ENCODE peak calls at places on chromosomes 1 and 21, in eight cellular contexts. S, I, K, Y, V, U, H and P are unnamed samples.
A peak's percentile ranks its signal among the peaks of the same experiment; 100 is the strongest.

GRCh38 chr1:68745006-68745405 is 248.1 kb upstream of the DEPDC1 start:
- DNase-seq in S (no peak), I (no peak), K (no peak), Y (no peak), V (no peak), U (no peak), H (no peak), P (no peak)

GRCh38 chr1:39376656-39377055 is 114.8 kb upstream of the BMP8A start:
- DNase-seq in S (no peak), I (no peak), K (no peak), Y (no peak), V (no peak), U (no peak), H (no peak), P (no peak)

GRCh38 chr1:185488673-185489311 is 171.7 kb upstream of the IVNS1ABP start:
- DNase-seq in S (peak; percentile 6), I (no peak), K (no peak), Y (no peak), V (no peak), U (no peak), H (no peak), P (peak; percentile 67)

GRCh38 chr1:216247937-216248336 is 175.3 kb downstream of the USH2A start:
- DNase-seq in S (no peak), I (no peak), K (no peak), Y (no peak), V (peak; percentile 36), U (no peak), H (no peak), P (no peak)

GRCh38 chr1:101175886-101176285 is 60.9 kb upstream of the S1PR1 start:
- DNase-seq in S (no peak), I (no peak), K (no peak), Y (no peak), V (peak; percentile 48), U (no peak), H (no peak), P (no peak)

GRCh38 chr1:214164157-214164556 is 116.8 kb upstream of the SMYD2 start:
- DNase-seq in S (no peak), I (no peak), K (no peak), Y (no peak), V (no peak), U (no peak), H (no peak), P (no peak)

GRCh38 chr1:83779565-83779964 is 219.4 kb downstream of the TTLL7 start:
- DNase-seq in S (no peak), I (no peak), K (no peak), Y (no peak), V (no peak), U (no peak), H (no peak), P (no peak)

GRCh38 chr1:160046494-160047115 is 14.8 kb upstream of the PIGM start:
- DNase-seq in S (peak; percentile 84), I (peak; percentile 73), K (no peak), Y (peak; percentile 80), V (peak; percentile 58), U (peak; percentile 62), H (peak; percentile 80), P (peak; percentile 48)

GRCh38 chr1:172135923-172136610 is 284.4 kb upstream of the C1orf105 start:
- DNase-seq in S (no peak), I (no peak), K (no peak), Y (no peak), V (peak; percentile 69), U (no peak), H (no peak), P (no peak)

GRCh38 chr1:233140519-233140918 is 155.0 kb downstream of the PCNX2 start:
- DNase-seq in S (no peak), I (no peak), K (no peak), Y (no peak), V (no peak), U (no peak), H (no peak), P (no peak)
- TF ChIP-seq EZH2phosphoT487 in S (no peak), I (no peak), K (no peak), Y (no peak), V (no peak), U (no peak), H (no peak), P (no peak)

GRCh38 chr21:43827015-43827611 is 37.7 kb downstream of the RRP1 start:
- DNase-seq in S (no peak), I (no peak), K (peak; percentile 27), Y (no peak), V (peak; percentile 80), U (no peak), H (no peak), P (peak; percentile 8)

GRCh38 chr21:43826623-43826974 is 37.2 kb downstream of the RRP1 start:
- DNase-seq in S (no peak), I (no peak), K (no peak), Y (no peak), V (no peak), U (no peak), H (peak; percentile 14), P (peak; percentile 8)

GRCh38 chr21:43825610-43825935 is 36.2 kb downstream of the RRP1 start:
- DNase-seq in S (no peak), I (no peak), K (no peak), Y (no peak), V (no peak), U (no peak), H (peak; percentile 22), P (no peak)

GRCh38 chr21:43824883-43825609 is 35.7 kb downstream of the RRP1 start:
- DNase-seq in S (no peak), I (no peak), K (no peak), Y (no peak), V (no peak), U (no peak), H (peak; percentile 12), P (no peak)

GRCh38 chr21:43825936-43826622 is 36.7 kb downstream of the RRP1 start:
- DNase-seq in S (peak; percentile 79), I (no peak), K (no peak), Y (peak; percentile 43), V (peak; percentile 43), U (no peak), H (peak; percentile 49), P (no peak)
- TF ChIP-seq CTCF in S (no peak), I (no peak), K (peak; percentile 25), Y (peak; percentile 21), V (peak; percentile 45), U (no peak), H (peak; percentile 34), P (no peak)

DNA sequence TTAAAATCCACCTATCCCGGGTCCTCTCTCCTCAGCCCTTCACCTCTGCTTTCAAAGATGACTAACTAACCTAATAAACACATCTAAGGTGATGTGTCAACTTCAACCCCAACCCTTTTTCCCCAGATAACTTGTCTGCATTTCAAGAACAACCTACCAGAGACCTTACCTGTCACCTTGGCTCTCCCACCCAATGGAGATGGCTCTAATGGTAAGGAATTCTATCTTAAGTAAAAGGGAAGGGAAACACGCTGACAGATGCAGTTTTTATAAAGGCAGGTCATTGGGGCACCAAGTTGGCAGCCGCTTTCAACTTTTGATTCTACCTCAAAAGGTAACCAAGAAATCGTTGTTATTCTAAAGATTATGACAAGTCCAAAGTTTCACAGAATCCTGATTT is 37.6 kb downstream of the MRPL39 start:
- DNase-seq in S (no peak), I (no peak), K (no peak), Y (no peak), V (no peak), U (no peak), H (no peak), P (no peak)
- H3K4me2 ChIP-seq in S (no peak overlapping the region), I (no peak overlapping the region), K (no peak overlapping the region), Y (no peak overlapping the region), V (no peak overlapping the region), U (peak overlapping the region; percentile 1), H (no peak overlapping the region), P (no peak overlapping the region)

GRCh38 chr1:1080122-1080753 is 6.1 kb upstream of the RNF223 start:
- DNase-seq in S (peak; percentile 81), I (no peak), K (peak; percentile 42), Y (peak; percentile 81), V (peak; percentile 78), U (no peak), H (peak; percentile 94), P (peak; percentile 75)
- TF ChIP-seq EZH2phosphoT487 in S (no peak), I (no peak), K (no peak), Y (no peak), V (no peak), U (no peak), H (no peak), P (no peak)

GRCh38 chr1:99650773-99651437 is 5.0 kb downstream of the PALMD start:
- DNase-seq in S (peak; percentile 53), I (no peak), K (no peak), Y (peak; percentile 28), V (no peak), U (no peak), H (no peak), P (no peak)
- TF ChIP-seq CTCF in S (no peak), I (no peak), K (no peak), Y (no peak), V (no peak), U (no peak), H (no peak), P (no peak)

GRCh38 chr1:19109545-19109944 is 100.5 kb downstream of the UBR4 start:
- DNase-seq in S (no peak), I (no peak), K (no peak), Y (no peak), V (no peak), U (no peak), H (no peak), P (no peak)
- H3K4me2 ChIP-seq in S (no peak overlapping the region), I (no peak overlapping the region), K (no peak overlapping the region), Y (no peak overlapping the region), V (no peak overlapping the region), U (no peak overlapping the region), H (no peak overlapping the region), P (no peak overlapping the region)